ENCODE peak calls at places on chromosomes 4 and X, in nine cellular contexts. One of them, this sample, is unnamed.

GRCh38 chr4:21013501-21013900 is 313.2 kb downstream of the PACRGL start:
- DNase-seq in vagina: no peak
- DNase-seq in breast epithelium: no peak
- DNase-seq in GM23338: no peak
- DNase-seq in SK-N-SH: no peak
- DNase-seq in prostate gland: no peak
- DNase-seq in GM12878: no peak
- DNase-seq in HL-60: no peak
- DNase-seq in stomach: no peak
- DNase-seq in this sample: no peak

GRCh38 chr4:186148335-186148975 is 42.9 kb upstream of the CYP4V2 start:
- DNase-seq in vagina: no peak
- DNase-seq in breast epithelium: no peak
- DNase-seq in GM23338: no peak
- DNase-seq in SK-N-SH: no peak
- DNase-seq in prostate gland: no peak
- DNase-seq in GM12878: no peak
- DNase-seq in HL-60: no peak
- DNase-seq in stomach: no peak
- DNase-seq in this sample: no peak

GRCh38 chr4:11497972-11498371 is 69.3 kb upstream of the HS3ST1 start:
- DNase-seq in vagina: no peak
- DNase-seq in breast epithelium: no peak
- DNase-seq in GM23338: peak; percentile 8
- DNase-seq in SK-N-SH: no peak
- DNase-seq in prostate gland: no peak
- DNase-seq in GM12878: no peak
- DNase-seq in HL-60: no peak
- DNase-seq in stomach: no peak
- DNase-seq in this sample: no peak

GRCh38 chr4:47784222-47784621 is 53.6 kb downstream of the CORIN start:
- DNase-seq in vagina: no peak
- DNase-seq in breast epithelium: no peak
- DNase-seq in GM23338: no peak
- DNase-seq in SK-N-SH: peak; percentile 68
- DNase-seq in prostate gland: no peak
- DNase-seq in GM12878: no peak
- DNase-seq in HL-60: no peak
- DNase-seq in stomach: no peak
- DNase-seq in this sample: no peak

GRCh38 chr4:170305627-170306026 is 215.9 kb upstream of the AADAT start:
- DNase-seq in vagina: no peak
- DNase-seq in breast epithelium: no peak
- DNase-seq in GM23338: no peak
- DNase-seq in SK-N-SH: no peak
- DNase-seq in prostate gland: no peak
- DNase-seq in GM12878: no peak
- DNase-seq in HL-60: no peak
- DNase-seq in stomach: no peak
- DNase-seq in this sample: no peak

GRCh38 chr4:31237242-31237641 is 517.1 kb downstream of the PCDH7 start:
- DNase-seq in vagina: no peak
- DNase-seq in breast epithelium: no peak
- DNase-seq in GM23338: no peak
- DNase-seq in SK-N-SH: no peak
- DNase-seq in prostate gland: no peak
- DNase-seq in GM12878: no peak
- DNase-seq in HL-60: no peak
- DNase-seq in stomach: no peak
- DNase-seq in this sample: no peak

GRCh38 chr4:17058506-17058905 is 160.1 kb upstream of the LDB2 start:
- DNase-seq in vagina: no peak
- DNase-seq in breast epithelium: no peak
- DNase-seq in GM23338: no peak
- DNase-seq in SK-N-SH: no peak
- DNase-seq in prostate gland: no peak
- DNase-seq in GM12878: no peak
- DNase-seq in HL-60: no peak
- DNase-seq in stomach: no peak
- DNase-seq in this sample: no peak

GRCh38 chrX:101263766-101264165 is 27.4 kb downstream of the TAF7L start:
- DNase-seq in vagina: no peak
- DNase-seq in breast epithelium: no peak
- DNase-seq in GM23338: no peak
- DNase-seq in SK-N-SH: no peak
- DNase-seq in prostate gland: no peak
- DNase-seq in GM12878: no peak
- DNase-seq in HL-60: no peak
- DNase-seq in stomach: no peak
- DNase-seq in this sample: no peak

GRCh38 chrX:115553171-115553570 is 7.8 kb upstream of the PLS3 start:
- DNase-seq in vagina: no peak
- DNase-seq in breast epithelium: no peak
- DNase-seq in GM23338: peak; percentile 17
- DNase-seq in SK-N-SH: no peak
- DNase-seq in prostate gland: no peak
- DNase-seq in GM12878: no peak
- DNase-seq in HL-60: no peak
- DNase-seq in stomach: no peak
- DNase-seq in this sample: no peak

GRCh38 chrX:39196192-39197102 is 395.2 kb downstream of the MID1IP1 start:
- DNase-seq in vagina: no peak
- DNase-seq in breast epithelium: no peak
- DNase-seq in GM23338: peak; percentile 6
- DNase-seq in SK-N-SH: no peak
- DNase-seq in prostate gland: no peak
- DNase-seq in GM12878: peak; percentile 90
- DNase-seq in HL-60: peak; percentile 73
- DNase-seq in stomach: peak; percentile 34
- DNase-seq in this sample: no peak

GRCh38 chr4:128347175-128347868 is 59.7 kb upstream of the PGRMC2 start:
- DNase-seq in vagina: no peak
- DNase-seq in breast epithelium: no peak
- DNase-seq in GM23338: no peak
- DNase-seq in SK-N-SH: no peak
- DNase-seq in prostate gland: no peak
- DNase-seq in GM12878: no peak
- DNase-seq in HL-60: no peak
- DNase-seq in stomach: peak; percentile 51
- DNase-seq in this sample: no peak

GRCh38 chr4:41256740-41257256 is at the start of gene UCHL1:
- DNase-seq in vagina: no peak
- DNase-seq in breast epithelium: no peak
- DNase-seq in GM23338: peak; percentile 98
- DNase-seq in SK-N-SH: peak; percentile 97
- DNase-seq in prostate gland: no peak
- DNase-seq in GM12878: no peak
- DNase-seq in HL-60: no peak
- DNase-seq in stomach: peak; percentile 26
- DNase-seq in this sample: no peak

GRCh38 chr4:124427095-124427767 is 285.3 kb downstream of the ANKRD50 start:
- DNase-seq in vagina: no peak
- DNase-seq in breast epithelium: no peak
- DNase-seq in GM23338: no peak
- DNase-seq in SK-N-SH: no peak
- DNase-seq in prostate gland: no peak
- DNase-seq in GM12878: no peak
- DNase-seq in HL-60: no peak
- DNase-seq in stomach: no peak
- DNase-seq in this sample: no peak
- TF ChIP-seq POLR2AphosphoS5 in vagina: no peak
- TF ChIP-seq POLR2AphosphoS5 in breast epithelium: no peak
- TF ChIP-seq POLR2AphosphoS5 in GM23338: no peak
- TF ChIP-seq POLR2AphosphoS5 in SK-N-SH: no peak
- TF ChIP-seq POLR2AphosphoS5 in prostate gland: no peak
- TF ChIP-seq POLR2AphosphoS5 in GM12878: no peak
- TF ChIP-seq POLR2AphosphoS5 in HL-60: no peak
- TF ChIP-seq POLR2AphosphoS5 in stomach: no peak
- TF ChIP-seq POLR2AphosphoS5 in this sample: no peak

DNA sequence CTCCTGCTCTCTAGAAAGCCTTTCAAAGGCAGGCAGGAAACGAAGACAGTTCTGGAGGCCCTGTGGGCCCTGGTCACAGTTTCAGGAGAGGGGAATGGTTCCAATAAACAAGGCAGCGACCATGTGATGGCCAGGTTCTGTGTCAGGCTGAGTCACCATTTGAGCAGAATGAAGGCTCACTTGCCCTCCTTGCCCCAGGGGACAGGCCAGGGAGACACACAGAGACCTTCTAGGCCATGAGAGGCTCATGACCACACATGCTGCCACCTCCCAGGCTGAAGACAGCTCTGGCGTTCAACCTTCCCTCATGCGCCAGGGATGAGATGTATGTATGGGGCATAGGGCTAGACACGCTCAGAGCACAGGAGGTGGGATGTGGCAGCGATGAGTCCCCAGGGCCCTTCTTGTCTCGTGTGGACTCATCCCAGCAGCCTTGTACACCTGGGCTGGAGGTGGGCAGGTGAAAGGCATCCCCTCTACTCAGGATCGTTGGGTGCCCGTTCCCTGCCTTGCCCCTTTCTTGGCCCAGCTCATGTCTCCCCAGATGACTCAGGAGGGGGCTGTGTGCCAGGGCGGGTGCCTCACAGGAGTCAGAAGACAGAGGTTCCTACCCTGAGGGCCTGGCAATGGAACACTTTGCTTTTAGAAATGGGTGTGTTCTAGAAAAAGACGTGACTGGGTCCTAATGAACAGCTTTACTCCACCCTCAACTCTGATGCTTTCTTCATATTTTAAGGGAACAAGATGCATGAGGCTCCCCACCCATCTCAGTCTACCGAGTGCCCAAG is 22.8 kb upstream of the TRIM2 start:
- DNase-seq in vagina: no peak
- DNase-seq in breast epithelium: no peak
- DNase-seq in GM23338: no peak
- DNase-seq in SK-N-SH: no peak
- DNase-seq in prostate gland: no peak
- DNase-seq in GM12878: no peak
- DNase-seq in HL-60: no peak
- DNase-seq in stomach: no peak
- DNase-seq in this sample: no peak
- H3K27ac ChIP-seq in vagina: no peak overlapping the region
- H3K27ac ChIP-seq in breast epithelium: no peak overlapping the region
- H3K27ac ChIP-seq in GM23338: no peak overlapping the region
- H3K27ac ChIP-seq in SK-N-SH: no peak overlapping the region
- H3K27ac ChIP-seq in prostate gland: no peak overlapping the region
- H3K27ac ChIP-seq in GM12878: no peak overlapping the region
- H3K27ac ChIP-seq in HL-60: no peak overlapping the region
- H3K27ac ChIP-seq in stomach: no peak overlapping the region
- H3K27ac ChIP-seq in this sample: no peak overlapping the region

DNA sequence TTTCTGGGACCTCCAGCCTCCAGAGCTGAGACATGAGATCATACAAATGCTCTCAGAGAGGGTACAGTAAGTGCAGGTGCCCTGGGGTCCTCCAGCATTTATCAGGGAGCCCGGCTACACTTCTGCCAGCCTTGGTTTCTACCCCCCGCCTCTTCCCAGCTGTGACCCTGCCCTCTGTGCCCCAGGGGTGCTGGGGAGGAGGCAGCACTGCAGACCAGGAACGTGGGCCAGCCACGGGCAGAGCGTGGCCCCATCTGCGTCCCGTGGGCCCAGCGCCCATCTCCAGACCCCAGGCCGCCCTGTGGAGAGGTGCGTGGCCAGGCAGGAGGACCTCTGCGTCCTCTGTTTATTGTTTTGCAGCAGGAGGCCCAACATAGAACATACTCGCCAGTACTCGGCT is 6.1 kb downstream of the SLC25A6 start:
- DNase-seq in vagina: no peak
- DNase-seq in breast epithelium: peak; percentile 30
- DNase-seq in GM23338: no peak
- DNase-seq in SK-N-SH: peak; percentile 25
- DNase-seq in prostate gland: no peak
- DNase-seq in GM12878: no peak
- DNase-seq in HL-60: no peak
- DNase-seq in stomach: no peak
- DNase-seq in this sample: no peak
- TF ChIP-seq POLR2AphosphoS5 in vagina: peak; percentile 52
- TF ChIP-seq POLR2AphosphoS5 in breast epithelium: no peak
- TF ChIP-seq POLR2AphosphoS5 in GM23338: no peak
- TF ChIP-seq POLR2AphosphoS5 in SK-N-SH: no peak
- TF ChIP-seq POLR2AphosphoS5 in prostate gland: no peak
- TF ChIP-seq POLR2AphosphoS5 in GM12878: peak; percentile 71
- TF ChIP-seq POLR2AphosphoS5 in HL-60: peak; percentile 54
- TF ChIP-seq POLR2AphosphoS5 in stomach: no peak
- TF ChIP-seq POLR2AphosphoS5 in this sample: no peak

DNA sequence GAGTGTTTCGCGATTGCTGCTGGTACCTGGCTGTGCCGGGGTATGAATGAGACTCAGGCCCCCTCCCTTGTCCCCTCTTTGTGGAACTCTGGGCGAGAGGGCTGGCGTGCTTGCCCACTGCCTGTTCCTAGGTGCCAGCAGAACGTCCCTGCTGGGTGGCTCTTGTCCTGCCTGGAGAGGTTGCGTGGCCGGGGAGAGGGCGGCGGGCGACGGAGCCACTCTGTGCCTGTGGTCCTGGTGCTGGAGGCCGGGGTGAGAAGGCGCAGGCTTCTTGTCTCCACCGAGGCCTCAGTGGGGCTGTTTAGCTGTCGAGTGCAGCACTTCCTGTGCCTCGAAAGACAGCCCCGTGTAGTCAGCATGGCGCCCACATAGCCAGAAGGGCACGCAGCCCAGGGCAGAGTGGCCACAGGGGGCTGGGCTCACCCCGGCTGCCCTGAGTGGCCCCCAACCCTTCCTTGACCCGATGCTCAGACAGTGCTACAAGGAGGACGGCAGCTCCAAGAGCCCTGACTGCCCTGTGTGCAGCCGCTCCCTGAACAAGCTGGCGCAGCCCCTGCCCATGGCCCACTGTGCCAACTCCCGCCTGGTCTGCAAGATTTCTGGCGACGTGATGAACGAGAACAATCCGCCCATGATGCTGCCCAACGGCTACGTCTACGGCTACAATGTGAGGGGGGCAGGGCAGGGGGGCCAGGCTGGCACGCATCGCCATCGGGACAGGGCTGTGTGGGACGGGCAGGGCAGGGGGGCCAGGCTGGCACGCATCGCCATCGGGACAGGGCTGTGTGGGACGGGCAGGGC is 8.9 kb upstream of the UVSSA start:
- DNase-seq in vagina: no peak
- DNase-seq in breast epithelium: no peak
- DNase-seq in GM23338: no peak
- DNase-seq in SK-N-SH: no peak
- DNase-seq in prostate gland: no peak
- DNase-seq in GM12878: no peak
- DNase-seq in HL-60: no peak
- DNase-seq in stomach: no peak
- DNase-seq in this sample: no peak
- H3K27ac ChIP-seq in vagina: peak overlapping the region; percentile 3
- H3K27ac ChIP-seq in breast epithelium: no peak overlapping the region
- H3K27ac ChIP-seq in GM23338: no peak overlapping the region
- H3K27ac ChIP-seq in SK-N-SH: no peak overlapping the region
- H3K27ac ChIP-seq in prostate gland: no peak overlapping the region
- H3K27ac ChIP-seq in GM12878: no peak overlapping the region
- H3K27ac ChIP-seq in HL-60: no peak overlapping the region
- H3K27ac ChIP-seq in stomach: peak overlapping the region; percentile 33
- H3K27ac ChIP-seq in this sample: no peak overlapping the region

This sample was measured in suprapubic skin.